ENCODE peak calls at places on chromosomes 1 and 21, in five cellular contexts. One of them, this sample, is unnamed.
A peak's percentile ranks its signal among the peaks of the same experiment; 100 is the strongest.

GRCh38 chr1:221149111-221149510 is 269.9 kb downstream of the HLX start:
- DNase-seq in hepatic stellate cell: no peak
- DNase-seq in NCI-H510A: no peak
- DNase-seq in RWPE1: no peak
- DNase-seq in adrenal gland: no peak
- DNase-seq in this sample: no peak

GRCh38 chr1:35287807-35288640 is 19.5 kb downstream of the ZMYM4 start:
- DNase-seq in hepatic stellate cell: peak; percentile 59
- DNase-seq in NCI-H510A: no peak
- DNase-seq in RWPE1: peak; percentile 24
- DNase-seq in adrenal gland: no peak
- DNase-seq in this sample: peak; percentile 32

GRCh38 chr1:36882536-36883285 is 151.6 kb downstream of the GRIK3 start:
- DNase-seq in hepatic stellate cell: no peak
- DNase-seq in NCI-H510A: no peak
- DNase-seq in RWPE1: no peak
- DNase-seq in adrenal gland: no peak
- DNase-seq in this sample: peak; percentile 0

GRCh38 chr1:214192825-214193643 is 87.9 kb upstream of the SMYD2 start:
- DNase-seq in hepatic stellate cell: no peak
- DNase-seq in NCI-H510A: no peak
- DNase-seq in RWPE1: no peak
- DNase-seq in adrenal gland: no peak
- DNase-seq in this sample: no peak

GRCh38 chr1:174031099-174031498 is 8.9 kb upstream of the RC3H1 start:
- DNase-seq in hepatic stellate cell: no peak
- DNase-seq in NCI-H510A: no peak
- DNase-seq in RWPE1: no peak
- DNase-seq in adrenal gland: no peak
- DNase-seq in this sample: no peak

GRCh38 chr1:160169553-160170399 is 18.4 kb downstream of the ATP1A4 start:
- DNase-seq in hepatic stellate cell: no peak
- DNase-seq in NCI-H510A: peak; percentile 0
- DNase-seq in RWPE1: no peak
- DNase-seq in adrenal gland: no peak
- DNase-seq in this sample: no peak

GRCh38 chr1:231357831-231358354 is 19.8 kb downstream of the SPRTN start:
- DNase-seq in hepatic stellate cell: peak; percentile 35
- DNase-seq in NCI-H510A: no peak
- DNase-seq in RWPE1: peak; percentile 52
- DNase-seq in adrenal gland: peak; percentile 46
- DNase-seq in this sample: peak; percentile 44

GRCh38 chr1:25068829-25069228 is 138.8 kb upstream of the RUNX3 start:
- DNase-seq in hepatic stellate cell: no peak
- DNase-seq in NCI-H510A: no peak
- DNase-seq in RWPE1: no peak
- DNase-seq in adrenal gland: no peak
- DNase-seq in this sample: no peak

GRCh38 chr1:160148121-160148520 is 3.3 kb upstream of the ATP1A4 start:
- DNase-seq in hepatic stellate cell: no peak
- DNase-seq in NCI-H510A: no peak
- DNase-seq in RWPE1: no peak
- DNase-seq in adrenal gland: no peak
- DNase-seq in this sample: no peak

GRCh38 chr1:186813420-186813819 is 15.3 kb upstream of the PLA2G4A start:
- DNase-seq in hepatic stellate cell: no peak
- DNase-seq in NCI-H510A: no peak
- DNase-seq in RWPE1: no peak
- DNase-seq in adrenal gland: no peak
- DNase-seq in this sample: no peak

GRCh38 chr1:22053018-22053860 is 730 bp downstream of the CDC42 start:
- DNase-seq in hepatic stellate cell: peak; percentile 68
- DNase-seq in NCI-H510A: peak; percentile 40
- DNase-seq in RWPE1: no peak
- DNase-seq in adrenal gland: peak; percentile 72
- DNase-seq in this sample: peak; percentile 79

GRCh38 chr1:30816211-30817082 is 58.9 kb upstream of the LAPTM5 start:
- DNase-seq in hepatic stellate cell: peak; percentile 89
- DNase-seq in NCI-H510A: no peak
- DNase-seq in RWPE1: peak; percentile 71
- DNase-seq in adrenal gland: peak; percentile 63
- DNase-seq in this sample: peak; percentile 75

GRCh38 chr1:223703668-223704013 is 8.7 kb upstream of the CAPN2 start:
- DNase-seq in hepatic stellate cell: no peak
- DNase-seq in NCI-H510A: no peak
- DNase-seq in RWPE1: no peak
- DNase-seq in adrenal gland: no peak
- DNase-seq in this sample: no peak

GRCh38 chr1:11515403-11516300 is 36.7 kb downstream of the DISP3 start:
- DNase-seq in hepatic stellate cell: no peak
- DNase-seq in NCI-H510A: no peak
- DNase-seq in RWPE1: no peak
- DNase-seq in adrenal gland: no peak
- DNase-seq in this sample: no peak

GRCh38 chr1:84382127-84382526 is 16.2 kb upstream of the DNASE2B start:
- DNase-seq in hepatic stellate cell: no peak
- DNase-seq in NCI-H510A: no peak
- DNase-seq in RWPE1: no peak
- DNase-seq in adrenal gland: no peak
- DNase-seq in this sample: no peak

GRCh38 chr21:30268608-30269197 is 14.0 kb downstream of the KRTAP24-1 start:
- DNase-seq in hepatic stellate cell: no peak
- DNase-seq in NCI-H510A: no peak
- DNase-seq in RWPE1: no peak
- DNase-seq in adrenal gland: no peak
- DNase-seq in this sample: no peak

GRCh38 chr1:216576246-216576645 is 147.0 kb downstream of the ESRRG start:
- DNase-seq in hepatic stellate cell: no peak
- DNase-seq in NCI-H510A: no peak
- DNase-seq in RWPE1: no peak
- DNase-seq in adrenal gland: no peak
- DNase-seq in this sample: no peak

GRCh38 chr1:62436039-62436465 is 797 bp upstream of the USP1 start:
- DNase-seq in hepatic stellate cell: no peak
- DNase-seq in NCI-H510A: no peak
- DNase-seq in RWPE1: no peak
- DNase-seq in adrenal gland: no peak
- DNase-seq in this sample: no peak

GRCh38 chr1:160951443-160952128 is 3.0 kb downstream of the ITLN2 start:
- DNase-seq in hepatic stellate cell: peak; percentile 43
- DNase-seq in NCI-H510A: no peak
- DNase-seq in RWPE1: peak; percentile 49
- DNase-seq in adrenal gland: peak; percentile 68
- DNase-seq in this sample: peak; percentile 70

GRCh38 chr1:76137746-76138145 is 63.2 kb downstream of the ST6GALNAC3 start:
- DNase-seq in hepatic stellate cell: no peak
- DNase-seq in NCI-H510A: no peak
- DNase-seq in RWPE1: no peak
- DNase-seq in adrenal gland: no peak
- DNase-seq in this sample: no peak

GRCh38 chr1:109241344-109241743 is 8.0 kb upstream of the CELSR2 start:
- DNase-seq in hepatic stellate cell: no peak
- DNase-seq in NCI-H510A: no peak
- DNase-seq in RWPE1: no peak
- DNase-seq in adrenal gland: no peak
- DNase-seq in this sample: no peak

GRCh38 chr1:162389021-162389818 is 7.7 kb downstream of the C1orf226 start:
- DNase-seq in hepatic stellate cell: no peak
- DNase-seq in NCI-H510A: no peak
- DNase-seq in RWPE1: peak; percentile 63
- DNase-seq in adrenal gland: no peak
- DNase-seq in this sample: no peak

GRCh38 chr1:7781923-7782495 is 2.1 kb upstream of the PER3 start:
- DNase-seq in hepatic stellate cell: no peak
- DNase-seq in NCI-H510A: no peak
- DNase-seq in RWPE1: no peak
- DNase-seq in adrenal gland: no peak
- DNase-seq in this sample: no peak

GRCh38 chr21:32457360-32457840 is 44.9 kb downstream of the EVA1C start:
- DNase-seq in hepatic stellate cell: peak; percentile 26
- DNase-seq in NCI-H510A: no peak
- DNase-seq in RWPE1: no peak
- DNase-seq in adrenal gland: peak; percentile 58
- DNase-seq in this sample: peak; percentile 38

GRCh38 chr1:229253170-229253974 is 17.5 kb upstream of the RAB4A start:
- DNase-seq in hepatic stellate cell: no peak
- DNase-seq in NCI-H510A: peak; percentile 88
- DNase-seq in RWPE1: peak; percentile 71
- DNase-seq in adrenal gland: no peak
- DNase-seq in this sample: no peak

GRCh38 chr21:15695241-15695640 is 34.5 kb upstream of the USP25 start:
- DNase-seq in hepatic stellate cell: no peak
- DNase-seq in NCI-H510A: no peak
- DNase-seq in RWPE1: no peak
- DNase-seq in adrenal gland: no peak
- DNase-seq in this sample: no peak

GRCh38 chr1:58922302-58923089 is 138.6 kb upstream of the JUN start:
- DNase-seq in hepatic stellate cell: peak; percentile 16
- DNase-seq in NCI-H510A: no peak
- DNase-seq in RWPE1: peak; percentile 89
- DNase-seq in adrenal gland: peak; percentile 85
- DNase-seq in this sample: no peak

GRCh38 chr1:47390843-47391242 is 25.2 kb upstream of the FOXE3 start:
- DNase-seq in hepatic stellate cell: no peak
- DNase-seq in NCI-H510A: no peak
- DNase-seq in RWPE1: no peak
- DNase-seq in adrenal gland: no peak
- DNase-seq in this sample: no peak

GRCh38 chr1:15605398-15606080 is 11.7 kb upstream of the DDI2 start:
- DNase-seq in hepatic stellate cell: no peak
- DNase-seq in NCI-H510A: no peak
- DNase-seq in RWPE1: no peak
- DNase-seq in adrenal gland: no peak
- DNase-seq in this sample: no peak

GRCh38 chr1:117662667-117663066 is 56.8 kb downstream of the TENT5C start:
- DNase-seq in hepatic stellate cell: no peak
- DNase-seq in NCI-H510A: no peak
- DNase-seq in RWPE1: no peak
- DNase-seq in adrenal gland: no peak
- DNase-seq in this sample: no peak

GRCh38 chr1:22508991-22509390 is 54.3 kb upstream of the EPHA8 start:
- DNase-seq in hepatic stellate cell: no peak
- DNase-seq in NCI-H510A: no peak
- DNase-seq in RWPE1: no peak
- DNase-seq in adrenal gland: no peak
- DNase-seq in this sample: no peak

GRCh38 chr1:79325126-79325525 is 318.6 kb upstream of the ADGRL4 start:
- DNase-seq in hepatic stellate cell: no peak
- DNase-seq in NCI-H510A: no peak
- DNase-seq in RWPE1: no peak
- DNase-seq in adrenal gland: no peak
- DNase-seq in this sample: no peak